ENCODE peak calls at places on chromosomes 2 and 18, in six cellular contexts. One of them, this sample, is unnamed.

GRCh38 chr2:70557171-70557838 is 3.7 kb upstream of the TGFA start:
- DNase-seq in IMR-90: no peak
- DNase-seq in neuronal stem cell: no peak
- DNase-seq in trophoblast cell: no peak
- DNase-seq in H9: no peak
- DNase-seq in H1: no peak
- DNase-seq in this sample: no peak

GRCh38 chr2:54454922-54455583 is 1.1 kb upstream of the SPTBN1 start:
- DNase-seq in IMR-90: no peak
- DNase-seq in neuronal stem cell: peak
- DNase-seq in trophoblast cell: peak
- DNase-seq in H9: peak
- DNase-seq in H1: peak
- DNase-seq in this sample: peak

GRCh38 chr18:48338915-48339314 is 70.3 kb downstream of the ZBTB7C start:
- DNase-seq in IMR-90: no peak
- DNase-seq in neuronal stem cell: no peak
- DNase-seq in trophoblast cell: no peak
- DNase-seq in H9: no peak
- DNase-seq in H1: no peak
- DNase-seq in this sample: no peak

GRCh38 chr2:221997100-221997499 is 301.7 kb downstream of the PAX3 start:
- DNase-seq in IMR-90: peak
- DNase-seq in neuronal stem cell: no peak
- DNase-seq in trophoblast cell: peak
- DNase-seq in H9: no peak
- DNase-seq in H1: no peak
- DNase-seq in this sample: peak

GRCh38 chr2:19823507-19823906 is 78.3 kb downstream of the TTC32 start:
- DNase-seq in IMR-90: peak
- DNase-seq in neuronal stem cell: no peak
- DNase-seq in trophoblast cell: no peak
- DNase-seq in H9: no peak
- DNase-seq in H1: no peak
- DNase-seq in this sample: no peak

GRCh38 chr2:128454980-128455709 is 136.5 kb upstream of the HS6ST1 start:
- DNase-seq in IMR-90: no peak
- DNase-seq in neuronal stem cell: no peak
- DNase-seq in trophoblast cell: no peak
- DNase-seq in H9: peak
- DNase-seq in H1: peak
- DNase-seq in this sample: no peak

GRCh38 chr2:29010946-29011649 is 30.0 kb downstream of the TOGARAM2 start:
- DNase-seq in IMR-90: peak
- DNase-seq in neuronal stem cell: no peak
- DNase-seq in trophoblast cell: no peak
- DNase-seq in H9: peak
- DNase-seq in H1: no peak
- DNase-seq in this sample: peak

GRCh38 chr18:33839452-33840225 is 261.6 kb downstream of the ASXL3 start:
- DNase-seq in IMR-90: peak
- DNase-seq in neuronal stem cell: peak
- DNase-seq in trophoblast cell: peak
- DNase-seq in H9: no peak
- DNase-seq in H1: no peak
- DNase-seq in this sample: peak

GRCh38 chr18:58117685-58118403 is 73.8 kb downstream of the NEDD4L start:
- DNase-seq in IMR-90: peak
- DNase-seq in neuronal stem cell: no peak
- DNase-seq in trophoblast cell: peak
- DNase-seq in H9: no peak
- DNase-seq in H1: no peak
- DNase-seq in this sample: peak

GRCh38 chr2:199458806-199459285 is 1.1 kb upstream of the SATB2 start:
- DNase-seq in IMR-90: peak
- DNase-seq in neuronal stem cell: peak
- DNase-seq in trophoblast cell: peak
- DNase-seq in H9: no peak
- DNase-seq in H1: peak
- DNase-seq in this sample: no peak

GRCh38 chr2:201608021-201608420 is 35.3 kb downstream of the TMEM237 start:
- DNase-seq in IMR-90: no peak
- DNase-seq in neuronal stem cell: no peak
- DNase-seq in trophoblast cell: peak
- DNase-seq in H9: no peak
- DNase-seq in H1: no peak
- DNase-seq in this sample: no peak

DNA sequence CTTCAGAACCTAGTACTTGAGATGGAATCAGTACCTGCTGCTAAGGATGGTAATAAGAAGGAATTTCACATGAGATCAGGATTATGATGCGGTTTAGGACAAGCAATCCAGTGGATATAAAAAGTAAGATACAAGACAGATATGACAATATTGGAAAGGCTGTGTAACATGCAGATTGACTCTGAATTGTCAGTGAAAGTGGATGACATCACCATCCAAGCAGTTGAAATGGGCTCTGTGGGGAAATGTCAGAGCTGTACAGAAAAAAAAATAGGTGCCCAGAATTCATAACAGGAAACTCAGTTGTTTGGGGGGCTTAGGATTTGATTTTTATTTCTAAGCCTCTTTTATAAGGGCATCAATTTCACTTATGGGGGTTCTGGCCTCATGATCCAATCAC is 438.3 kb downstream of the SPAG16 start:
- DNase-seq in IMR-90: no peak
- DNase-seq in neuronal stem cell: no peak
- DNase-seq in trophoblast cell: no peak
- DNase-seq in H9: no peak
- DNase-seq in H1: no peak
- DNase-seq in this sample: no peak
- H3K23ac ChIP-seq in IMR-90: no peak
- H3K23ac ChIP-seq in neuronal stem cell: no peak
- H3K23ac ChIP-seq in trophoblast cell: no peak
- H3K23ac ChIP-seq in H9: no peak
- H3K23ac ChIP-seq in H1: no peak
- H3K23ac ChIP-seq in this sample: no peak

DNA sequence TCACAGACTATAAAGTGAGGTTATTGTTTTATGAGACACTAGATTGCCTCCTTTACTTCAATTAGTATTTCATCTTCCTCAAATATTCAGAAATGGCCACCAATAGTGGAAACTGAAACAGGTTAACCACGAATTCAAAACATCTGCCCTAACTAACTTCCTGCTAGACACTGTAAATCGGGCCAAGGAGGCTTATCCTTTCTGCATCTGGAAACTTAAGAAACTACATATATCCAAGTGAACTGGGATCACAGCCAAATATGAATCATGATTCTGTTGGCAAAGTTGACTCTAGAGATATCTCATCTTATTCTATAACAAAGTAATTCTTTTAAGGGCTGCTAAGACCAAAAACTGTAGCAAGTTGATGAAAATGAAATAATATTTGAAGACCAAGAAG is 136.6 kb upstream of the ZC3H15 start:
- DNase-seq in IMR-90: peak
- DNase-seq in neuronal stem cell: no peak
- DNase-seq in trophoblast cell: no peak
- DNase-seq in H9: no peak
- DNase-seq in H1: no peak
- DNase-seq in this sample: peak
- H3K14ac ChIP-seq in IMR-90: no peak
- H3K14ac ChIP-seq in neuronal stem cell: no peak
- H3K14ac ChIP-seq in trophoblast cell: no peak
- H3K14ac ChIP-seq in H9: no peak
- H3K14ac ChIP-seq in H1: no peak
- H3K14ac ChIP-seq in this sample: no peak

DNA sequence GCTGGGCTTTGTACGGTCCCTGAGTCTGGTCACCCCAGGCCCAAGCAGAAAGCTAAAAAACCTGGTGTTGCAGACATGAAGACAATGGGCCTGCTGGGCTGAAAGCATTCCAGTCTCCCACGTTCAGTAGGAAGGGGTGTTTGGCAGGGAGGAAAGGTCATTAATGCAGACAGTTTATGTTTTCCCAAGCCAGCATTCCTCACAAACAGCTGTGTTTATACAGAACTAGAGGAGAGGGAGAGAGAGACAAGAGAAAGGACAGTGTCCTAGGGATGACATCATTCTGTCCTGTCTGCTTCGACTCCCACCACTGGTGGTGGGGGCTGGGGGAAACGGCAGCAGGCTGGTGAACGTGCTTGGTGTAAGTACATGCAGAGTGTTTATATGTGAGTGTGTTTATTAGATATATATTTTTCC is 380.6 kb downstream of the TNS1 start:
- DNase-seq in IMR-90: peak
- DNase-seq in neuronal stem cell: peak
- DNase-seq in trophoblast cell: no peak
- DNase-seq in H9: peak
- DNase-seq in H1: no peak
- DNase-seq in this sample: peak
- H3K18ac ChIP-seq in IMR-90: peak
- H3K18ac ChIP-seq in neuronal stem cell: peak
- H3K18ac ChIP-seq in trophoblast cell: no peak
- H3K18ac ChIP-seq in H9: no peak
- H3K18ac ChIP-seq in H1: no peak
- H3K18ac ChIP-seq in this sample: peak

DNA sequence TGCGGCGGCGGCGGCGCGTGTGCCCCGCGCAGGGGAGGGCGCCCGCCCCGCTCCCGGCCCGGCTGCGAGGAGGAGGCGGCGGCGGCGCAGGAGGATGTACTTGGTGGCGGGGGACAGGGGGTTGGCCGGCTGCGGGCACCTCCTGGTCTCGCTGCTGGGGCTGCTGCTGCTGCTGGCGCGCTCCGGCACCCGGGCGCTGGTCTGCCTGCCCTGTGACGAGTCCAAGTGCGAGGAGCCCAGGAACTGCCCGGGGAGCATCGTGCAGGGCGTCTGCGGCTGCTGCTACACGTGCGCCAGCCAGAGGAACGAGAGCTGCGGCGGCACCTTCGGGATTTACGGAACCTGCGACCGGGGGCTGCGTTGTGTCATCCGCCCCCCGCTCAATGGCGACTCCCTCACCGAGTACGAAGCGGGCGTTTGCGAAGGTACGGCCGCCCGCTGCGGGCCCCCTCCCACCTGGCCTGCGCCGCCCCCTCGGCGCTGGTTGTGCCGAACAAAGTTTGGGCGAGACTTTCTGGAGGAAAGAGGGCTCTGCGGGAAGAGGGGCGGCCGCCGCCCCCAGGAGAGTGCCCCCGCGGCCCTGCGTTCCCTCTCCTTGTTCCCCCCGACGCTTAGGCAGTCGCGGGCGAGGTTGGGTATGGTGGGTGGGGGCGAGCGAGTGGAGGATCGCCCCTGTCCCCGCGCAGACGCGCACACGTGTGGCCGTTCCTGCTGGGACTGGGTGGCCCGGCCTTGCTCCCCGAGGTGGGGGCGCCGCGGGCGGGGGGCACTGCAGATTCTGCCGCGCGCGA is 816 bp downstream of the CRIM1 start:
- DNase-seq in IMR-90: peak
- DNase-seq in neuronal stem cell: peak
- DNase-seq in trophoblast cell: peak
- DNase-seq in H9: no peak
- DNase-seq in H1: peak
- DNase-seq in this sample: peak
- H3K23ac ChIP-seq in IMR-90: peak
- H3K23ac ChIP-seq in neuronal stem cell: peak
- H3K23ac ChIP-seq in trophoblast cell: no peak
- H3K23ac ChIP-seq in H9: no peak
- H3K23ac ChIP-seq in H1: no peak
- H3K23ac ChIP-seq in this sample: peak

GRCh38 chr18:54801374-54801773 is 26.9 kb upstream of the RAB27B start:
- DNase-seq in IMR-90: no peak
- DNase-seq in neuronal stem cell: no peak
- DNase-seq in trophoblast cell: no peak
- DNase-seq in H9: no peak
- DNase-seq in H1: no peak
- DNase-seq in this sample: no peak
- H3K14ac ChIP-seq in IMR-90: peak
- H3K14ac ChIP-seq in neuronal stem cell: no peak
- H3K14ac ChIP-seq in trophoblast cell: no peak
- H3K14ac ChIP-seq in H9: no peak
- H3K14ac ChIP-seq in H1: no peak
- H3K14ac ChIP-seq in this sample: no peak

GRCh38 chr2:171330155-171330956 is 103.4 kb downstream of the METTL8 start:
- DNase-seq in IMR-90: no peak
- DNase-seq in neuronal stem cell: no peak
- DNase-seq in trophoblast cell: no peak
- DNase-seq in H9: no peak
- DNase-seq in H1: no peak
- DNase-seq in this sample: no peak
- H3K18ac ChIP-seq in IMR-90: no peak
- H3K18ac ChIP-seq in neuronal stem cell: no peak
- H3K18ac ChIP-seq in trophoblast cell: no peak
- H3K18ac ChIP-seq in H9: no peak
- H3K18ac ChIP-seq in H1: no peak
- H3K18ac ChIP-seq in this sample: no peak